ENCODE peak calls at places on chromosomes 3 and 15, in four cellular contexts. L, Y, N and Z are unnamed samples.
A peak's percentile ranks its signal among the peaks of the same experiment; 100 is the strongest.

GRCh38 chr3:117439812-117440211 is 730.2 kb downstream of the TUSC7 start:
- DNase-seq in Y (no peak), L (peak; percentile 99), N (peak; percentile 13), Z (no peak)

GRCh38 chr15:28981351-28981720 is 95.6 kb downstream of the APBA2 start:
- DNase-seq in Y (no peak), L (no peak), N (no peak), Z (no peak)

GRCh38 chr15:73691398-73691797 is 7.2 kb downstream of the CD276 start:
- DNase-seq in L (no peak), Y (no peak), N (peak; percentile 84), Z (no peak)

GRCh38 chr3:89364309-89364708 is 256.9 kb downstream of the EPHA3 start:
- DNase-seq in Y (no peak), N (no peak), L (no peak), Z (no peak)

GRCh38 chr3:79957066-79957465 is 189.3 kb upstream of the ROBO1 start:
- DNase-seq in N (no peak), Y (no peak), L (no peak), Z (no peak)

GRCh38 chr3:162122405-162122804 is 625.8 kb downstream of the OTOL1 start:
- DNase-seq in Y (no peak), N (peak; percentile 41), L (no peak), Z (no peak)

GRCh38 chr3:81459733-81460132 is 301.7 kb downstream of the GBE1 start:
- DNase-seq in L (no peak), N (no peak), Y (no peak), Z (no peak)

GRCh38 chr15:97998307-97999071 is 38.0 kb downstream of the ARRDC4 start:
- DNase-seq in L (no peak), Y (no peak), N (no peak), Z (no peak)

GRCh38 chr15:93073465-93073952 is 15.5 kb downstream of the RGMA start:
- DNase-seq in N (peak; percentile 7), Y (peak; percentile 52), L (no peak), Z (no peak)

GRCh38 chr3:48528754-48529153 is 24.8 kb upstream of the SHISA5 start:
- DNase-seq in L (no peak), Y (no peak), N (no peak), Z (no peak)

GRCh38 chr3:43423142-43423541 is 136.8 kb downstream of the SNRK start:
- DNase-seq in L (no peak), N (peak; percentile 55), Y (no peak), Z (peak; percentile 83)

GRCh38 chr15:97691799-97692198 is 268.7 kb upstream of the ARRDC4 start:
- DNase-seq in Y (no peak), L (no peak), N (no peak), Z (no peak)

GRCh38 chr3:22236490-22237271 is 485.7 kb upstream of the ZNF385D start:
- DNase-seq in Y (no peak), N (peak; percentile 10), L (no peak), Z (no peak)

GRCh38 chr15:58221591-58222241 is 83.5 kb downstream of the AQP9 start:
- DNase-seq in L (peak; percentile 83), N (peak; percentile 61), Y (no peak), Z (no peak)

GRCh38 chr3:179071569-179072397 is at the start of gene ZMAT3:
- DNase-seq in N (peak; percentile 81), L (peak; percentile 75), Y (peak; percentile 86), Z (peak; percentile 41)

GRCh38 chr3:63351159-63352007 is 73.3 kb downstream of the SYNPR start:
- DNase-seq in Y (no peak), N (peak; percentile 85), L (peak; percentile 72), Z (no peak)

GRCh38 chr3:3847994-3848970 is 49.1 kb downstream of the LRRN1 start:
- DNase-seq in L (no peak), N (no peak), Y (no peak), Z (no peak)

GRCh38 chr15:68209735-68210408 is 4.7 kb upstream of the CALML4 start:
- DNase-seq in Y (peak; percentile 22), N (no peak), L (no peak), Z (no peak)

GRCh38 chr3:150721285-150722130 is 17.8 kb upstream of the ERICH6 start:
- DNase-seq in N (peak; percentile 77), L (peak; percentile 82), Y (peak; percentile 42), Z (no peak)

GRCh38 chr3:63909431-63909830 is 2.8 kb downstream of the SCAANT1 start:
- DNase-seq in Y (no peak), L (no peak), N (no peak), Z (no peak)

GRCh38 chr15:74365619-74366445 is 1.6 kb downstream of the CYP11A1 start:
- DNase-seq in Y (no peak), N (peak; percentile 49), L (peak; percentile 43), Z (no peak)

GRCh38 chr3:127747066-127747465 is 74.3 kb downstream of the ABTB1 start:
- DNase-seq in N (no peak), Y (no peak), L (peak; percentile 58), Z (no peak)

GRCh38 chr3:58074997-58075396 is 66.8 kb downstream of the FLNB start:
- DNase-seq in Y (no peak), N (no peak), L (no peak), Z (no peak)

GRCh38 chr15:58410353-58410752 is 21.4 kb upstream of the LIPC start:
- DNase-seq in L (no peak), N (no peak), Y (peak; percentile 52), Z (no peak)

GRCh38 chr3:178284180-178284579 is 252.1 kb upstream of the KCNMB2 start:
- DNase-seq in L (no peak), N (no peak), Y (no peak), Z (no peak)